ENCODE peak calls at places on chromosomes 6 and 20, in eight cellular contexts. S, A, V, T, P, Y, X and R are unnamed samples.

GRCh38 chr20:53872561-53873248 is 197.7 kb downstream of the BCAS1 start:
- DNase-seq in S (peak; percentile 55), A (no peak), V (no peak), T (peak; percentile 39), P (peak; percentile 51), Y (peak; percentile 16), X (no peak), R (no peak)

GRCh38 chr6:161162722-161163121 is 111.1 kb downstream of the AGPAT4 start:
- DNase-seq in S (no peak), A (no peak), V (no peak), T (no peak), P (no peak), Y (no peak), X (no peak), R (no peak)

GRCh38 chr6:46376562-46376969 is 114.7 kb downstream of the RCAN2 start:
- DNase-seq in S (no peak), A (no peak), V (no peak), T (no peak), P (no peak), Y (no peak), X (no peak), R (no peak)

GRCh38 chr20:4102381-4102780 is 87.0 kb upstream of the RNF24 start:
- DNase-seq in S (no peak), A (no peak), V (no peak), T (peak; percentile 47), P (no peak), Y (no peak), X (no peak), R (no peak)

GRCh38 chr20:38673261-38673660 is 51.0 kb upstream of the SLC32A1 start:
- DNase-seq in S (no peak), A (no peak), V (no peak), T (no peak), P (no peak), Y (no peak), X (no peak), R (no peak)

GRCh38 chr6:163415620-163416379 is 1.3 kb downstream of the QKI start:
- DNase-seq in S (peak; percentile 17), A (peak; percentile 52), V (peak; percentile 44), T (peak; percentile 68), P (peak; percentile 29), Y (peak; percentile 67), X (peak; percentile 52), R (no peak)

GRCh38 chr6:143971453-143971852 is 36.6 kb downstream of the PLAGL1 start:
- DNase-seq in S (no peak), A (no peak), V (no peak), T (peak; percentile 25), P (no peak), Y (no peak), X (no peak), R (no peak)

GRCh38 chr20:64238115-64238825 is 17.3 kb upstream of the PCMTD2 start:
- DNase-seq in S (no peak), A (no peak), V (no peak), T (no peak), P (no peak), Y (no peak), X (no peak), R (no peak)

GRCh38 chr20:37615507-37616425 is 78.1 kb upstream of the CTNNBL1 start:
- DNase-seq in S (peak; percentile 44), A (no peak), V (peak; percentile 61), T (peak; percentile 50), P (peak; percentile 71), Y (peak; percentile 55), X (peak; percentile 55), R (no peak)

GRCh38 chr6:78749326-78749725 is 118.0 kb upstream of the IRAK1BP1 start:
- DNase-seq in S (no peak), A (no peak), V (no peak), T (no peak), P (no peak), Y (no peak), X (no peak), R (no peak)

GRCh38 chr6:64489760-64490159 is 854.2 kb downstream of the PHF3 start:
- DNase-seq in S (no peak), A (no peak), V (no peak), T (no peak), P (no peak), Y (no peak), X (no peak), R (no peak)

DNA sequence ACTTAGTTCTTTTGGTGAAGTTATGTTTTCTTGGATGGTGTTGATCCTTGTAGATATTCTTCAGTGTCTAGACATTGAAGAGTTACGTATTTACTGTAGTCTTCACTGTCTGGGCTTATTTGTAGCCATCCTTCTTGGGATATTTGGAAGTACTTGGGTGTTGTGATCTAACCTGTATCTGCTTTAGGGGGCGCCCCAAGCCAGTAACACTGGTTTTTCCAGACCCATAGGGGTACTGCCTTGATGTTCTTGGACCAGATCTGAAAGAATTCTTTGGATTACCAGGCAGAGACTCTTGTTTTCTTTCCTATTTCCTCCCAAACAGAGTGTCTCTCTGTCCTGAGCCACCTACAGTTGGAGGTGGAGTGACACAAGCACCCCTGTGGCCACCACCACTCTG is 309.1 kb upstream of the IMPG1 start:
- DNase-seq in S (no peak), A (no peak), V (no peak), T (no peak), P (no peak), Y (no peak), X (no peak), R (no peak)
- TF ChIP-seq CTCF in S (no peak), A (no peak), V (no peak), T (no peak), P (no peak), Y (no peak), X (no peak), R (no peak)

GRCh38 chr20:41273445-41273844 is 44.1 kb downstream of the ZHX3 start:
- DNase-seq in S (no peak), A (no peak), V (no peak), T (no peak), P (no peak), Y (no peak), X (no peak), R (no peak)

GRCh38 chr20:41274152-41274551 is 43.4 kb downstream of the ZHX3 start:
- DNase-seq in S (no peak), A (no peak), V (no peak), T (no peak), P (no peak), Y (no peak), X (no peak), R (no peak)

GRCh38 chr20:41277049-41277448 is 40.5 kb downstream of the ZHX3 start:
- DNase-seq in S (no peak), A (no peak), V (no peak), T (no peak), P (no peak), Y (no peak), X (no peak), R (no peak)

GRCh38 chr20:41276317-41276751 is 41.2 kb downstream of the ZHX3 start:
- DNase-seq in S (no peak), A (peak; percentile 23), V (no peak), T (peak; percentile 61), P (no peak), Y (no peak), X (no peak), R (no peak)

DNA sequence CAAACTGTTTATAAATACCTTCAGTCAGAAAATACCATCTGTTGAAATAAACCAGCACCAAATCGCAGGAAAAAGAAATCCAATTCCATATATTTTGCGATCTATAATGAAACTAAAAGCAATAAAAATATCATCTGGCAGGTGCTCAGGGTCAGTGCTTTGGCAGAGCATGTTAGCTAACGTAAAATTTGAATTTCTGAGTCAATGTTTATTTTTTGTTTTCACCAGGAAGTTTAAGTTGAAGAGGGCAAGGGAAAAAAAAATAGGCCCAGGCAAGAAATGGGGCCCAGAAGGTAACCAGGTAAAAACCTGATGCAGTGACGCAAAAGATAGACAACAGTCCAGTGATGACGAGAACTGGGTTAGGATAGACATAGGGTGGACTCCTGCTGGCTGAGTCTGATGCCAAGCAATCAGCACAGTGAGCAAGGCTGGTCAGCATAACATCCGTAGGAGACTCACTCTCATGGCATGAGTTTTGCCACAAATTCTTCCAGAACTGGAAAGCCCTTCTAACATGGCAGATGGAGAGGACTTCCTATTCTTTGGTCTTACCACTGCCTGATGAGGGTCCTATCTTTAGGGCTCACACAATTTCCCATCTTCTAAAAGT is 42.2 kb downstream of the ZHX3 start:
- DNase-seq in S (no peak), A (no peak), V (no peak), T (peak; percentile 61), P (no peak), Y (peak; percentile 29), X (peak; percentile 38), R (no peak)
- H3K4me3 ChIP-seq in S (no peak overlapping the region), A (no peak overlapping the region), V (no peak overlapping the region), T (no peak overlapping the region), P (no peak overlapping the region), Y (no peak overlapping the region), X (peak overlapping the region; percentile 9), R (no peak overlapping the region)

DNA sequence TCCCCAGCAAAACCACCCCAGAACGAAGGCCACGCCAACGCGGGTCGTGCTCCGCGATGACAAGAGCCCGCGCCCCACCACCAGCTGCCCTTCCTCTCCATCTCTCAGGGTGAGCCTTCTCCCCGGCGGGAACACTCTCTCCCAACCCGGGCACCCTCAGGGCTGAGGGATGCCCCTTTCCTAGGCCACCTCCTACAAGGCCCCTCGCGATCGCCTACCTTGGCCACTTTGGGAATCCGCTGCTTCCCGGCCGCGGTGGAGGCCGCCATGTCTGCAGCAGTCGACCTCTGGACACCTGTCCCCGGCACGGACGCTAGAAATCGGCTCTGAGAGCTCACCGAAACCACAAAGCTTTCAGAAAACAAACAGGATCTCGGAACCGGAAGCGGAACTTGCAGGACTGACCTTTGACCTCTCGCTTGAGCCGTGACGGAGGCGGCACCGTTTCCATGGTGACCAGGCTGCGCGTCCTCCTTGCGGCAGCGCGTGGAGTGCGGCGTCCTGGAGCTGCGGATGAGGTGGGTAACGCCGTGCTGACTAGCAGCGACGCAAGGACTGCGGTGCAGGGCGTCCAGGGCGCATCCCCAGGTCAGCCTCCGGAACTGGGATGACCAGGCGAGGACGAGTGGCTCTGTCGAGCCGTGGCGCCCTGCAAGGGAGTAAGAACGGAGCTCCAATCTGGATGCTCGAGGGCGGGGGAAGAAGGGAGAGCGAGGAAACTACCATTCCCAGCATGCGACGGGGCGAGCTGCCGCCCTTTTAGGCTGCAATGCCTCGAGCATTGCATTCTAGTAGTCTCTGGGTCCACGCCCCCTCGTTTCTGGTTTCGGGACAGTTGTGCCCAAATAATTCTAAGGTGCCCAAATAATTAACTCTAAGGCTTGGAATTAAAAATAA is at the start of the genes CFAP61 and CRNKL1:
- DNase-seq in S (peak; percentile 98), A (peak; percentile 95), V (peak; percentile 99), T (peak; percentile 98), P (peak; percentile 99), Y (peak; percentile 98), X (peak; percentile 98), R (peak; percentile 85)
- TF ChIP-seq CTCF in S (no peak), A (no peak), V (no peak), T (no peak), P (no peak), Y (no peak), X (no peak), R (no peak)

DNA sequence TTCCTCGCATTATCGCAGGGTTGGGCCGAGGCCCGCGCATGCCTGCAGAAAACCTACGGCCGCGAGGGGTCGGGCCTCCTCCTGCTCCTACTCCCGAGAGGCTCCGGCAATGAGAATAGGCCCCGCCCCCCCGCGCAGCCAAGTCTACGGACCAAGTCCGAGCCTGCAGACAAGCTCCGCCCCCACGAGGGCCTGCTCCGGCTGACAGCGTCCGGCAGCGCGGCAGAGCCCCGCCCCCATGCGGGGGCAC is 3.1 kb upstream of the GPSM3 start:
- DNase-seq in S (peak; percentile 100), A (peak; percentile 100), V (peak; percentile 99), T (peak; percentile 100), P (peak; percentile 100), Y (peak; percentile 100), X (peak; percentile 100), R (peak; percentile 98)
- H3K4me3 ChIP-seq in S (peak overlapping the region; percentile 85), A (peak overlapping the region; percentile 88), V (peak overlapping the region; percentile 74), T (peak overlapping the region; percentile 89), P (peak overlapping the region; percentile 29), Y (no peak overlapping the region), X (peak overlapping the region; percentile 68), R (peak overlapping the region; percentile 86)

GRCh38 chr6:167996424-167997199 is 859 bp upstream of the KIF25 start:
- DNase-seq in S (no peak), A (no peak), V (peak; percentile 22), T (no peak), P (no peak), Y (no peak), X (no peak), R (no peak)
- TF ChIP-seq CTCF in S (no peak), A (no peak), V (no peak), T (peak; percentile 41), P (no peak), Y (no peak), X (no peak), R (no peak)